ENCODE peak calls at places on chromosomes 6 and 20, in five cellular contexts. M, R, C, B and V are unnamed samples.

GRCh38 chr20:62737971-62738881 is 29.6 kb downstream of the NTSR1 start:
- DNase-seq in C (no peak), R (no peak), M (no peak), B (no peak), V (no peak)

GRCh38 chr20:41428285-41428684 is 61.7 kb upstream of the EMILIN3 start:
- DNase-seq in C (peak; percentile 28), R (no peak), B (no peak), M (peak; percentile 46), V (peak; percentile 89)

GRCh38 chr6:154653853-154654252 is 79.4 kb upstream of the SCAF8 start:
- DNase-seq in B (no peak), C (peak; percentile 53), M (peak; percentile 73), R (no peak), V (peak; percentile 80)

GRCh38 chr6:74735304-74735703 is 470.5 kb downstream of the COL12A1 start:
- DNase-seq in M (peak; percentile 89), C (no peak), B (no peak), R (no peak), V (peak; percentile 77)

GRCh38 chr6:170448317-170448716 is 104.8 kb downstream of the PSMB1 start:
- DNase-seq in R (no peak), B (no peak), C (no peak), M (no peak), V (no peak)

GRCh38 chr20:53984354-53984753 is 86.0 kb downstream of the BCAS1 start:
- DNase-seq in R (no peak), M (no peak), C (no peak), B (no peak), V (no peak)

GRCh38 chr20:38732981-38733380 is 8.7 kb downstream of the SLC32A1 start:
- DNase-seq in M (no peak), R (no peak), C (no peak), B (no peak), V (no peak)

GRCh38 chr6:133242761-133243590 is 1.8 kb downstream of the EYA4 start:
- DNase-seq in C (no peak), R (no peak), B (no peak), M (peak; percentile 10), V (no peak)

GRCh38 chr20:9344080-9344920 is 170.1 kb upstream of the LAMP5 start:
- DNase-seq in B (no peak), M (peak; percentile 86), C (no peak), R (no peak), V (peak; percentile 80)

GRCh38 chr6:146968041-146968760 is 236.0 kb upstream of the STXBP5 start:
- DNase-seq in B (no peak), R (no peak), M (peak; percentile 86), C (peak; percentile 26), V (peak; percentile 30)

GRCh38 chr20:25574411-25574810 is 10.9 kb downstream of the NINL start:
- DNase-seq in C (no peak), B (no peak), M (peak; percentile 41), R (no peak), V (peak; percentile 54)
- TF ChIP-seq CTCF in C (peak; percentile 25), B (no peak), M (peak; percentile 57), R (no peak), V (peak; percentile 57)

DNA sequence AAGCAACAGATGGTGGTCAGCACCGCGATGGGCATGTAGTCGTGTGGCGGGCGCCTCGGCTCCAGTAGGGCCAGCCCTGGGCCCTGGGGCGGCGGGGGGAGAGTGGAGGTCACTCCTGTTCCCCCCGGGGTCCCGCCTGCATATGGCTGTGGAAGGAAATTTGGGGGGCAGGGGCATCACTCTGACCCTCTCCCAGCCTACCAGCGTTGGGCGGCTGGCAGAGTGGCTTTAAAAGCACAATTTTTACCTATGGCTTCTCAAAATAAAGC is 2.2 kb downstream of the PRRT1 start:
- DNase-seq in R (no peak), C (no peak), B (no peak), M (no peak), V (no peak)
- H3K4me3 ChIP-seq in R (no peak overlapping the region), C (no peak overlapping the region), B (no peak overlapping the region), M (no peak overlapping the region), V (no peak overlapping the region)

DNA sequence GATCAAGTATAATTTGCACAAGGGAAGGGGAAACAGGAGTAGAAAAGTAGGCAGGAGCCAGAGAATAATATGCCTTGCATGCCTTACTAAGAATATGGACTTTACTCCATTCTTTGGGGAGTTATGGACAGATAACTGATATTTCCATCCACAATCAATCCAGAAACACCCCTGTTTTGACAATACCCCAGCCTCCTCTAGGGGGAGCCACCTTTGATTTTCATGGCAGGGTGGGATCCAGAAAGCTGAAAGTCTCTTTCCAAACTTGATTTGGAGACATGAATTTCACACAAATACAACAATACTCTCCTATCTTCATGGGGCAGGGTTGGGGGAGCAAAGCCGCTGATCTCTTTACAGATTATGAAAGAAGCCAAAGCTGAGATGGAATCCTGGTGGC is 404.1 kb downstream of the FOXA2 start:
- DNase-seq in R (no peak), B (peak; percentile 1), C (no peak), M (no peak), V (no peak)
- TF ChIP-seq CTCF in R (no peak), B (peak; percentile 77), C (peak; percentile 37), M (no peak), V (no peak)

GRCh38 chr20:34213213-34213612 is 28.0 kb upstream of the ASIP start:
- DNase-seq in C (no peak), M (no peak), B (no peak), R (no peak), V (no peak)

GRCh38 chr20:34220581-34220980 is 20.6 kb upstream of the ASIP start:
- DNase-seq in R (no peak), C (no peak), B (no peak), M (peak; percentile 62), V (peak; percentile 5)

GRCh38 chr20:34215711-34216381 is 25.4 kb upstream of the ASIP start:
- DNase-seq in R (peak; percentile 79), C (no peak), B (no peak), M (peak; percentile 59), V (peak; percentile 73)

GRCh38 chr20:34211591-34211990 is 29.6 kb upstream of the ASIP start:
- DNase-seq in B (peak; percentile 33), C (no peak), M (no peak), R (no peak), V (no peak)

GRCh38 chr20:34216382-34216742 is 24.9 kb upstream of the ASIP start:
- DNase-seq in M (no peak), R (no peak), B (no peak), C (no peak), V (no peak)
- H3K4me3 ChIP-seq in M (peak overlapping the region; percentile 50), R (peak overlapping the region; percentile 64), B (no peak overlapping the region), C (no peak overlapping the region), V (peak overlapping the region; percentile 67)

DNA sequence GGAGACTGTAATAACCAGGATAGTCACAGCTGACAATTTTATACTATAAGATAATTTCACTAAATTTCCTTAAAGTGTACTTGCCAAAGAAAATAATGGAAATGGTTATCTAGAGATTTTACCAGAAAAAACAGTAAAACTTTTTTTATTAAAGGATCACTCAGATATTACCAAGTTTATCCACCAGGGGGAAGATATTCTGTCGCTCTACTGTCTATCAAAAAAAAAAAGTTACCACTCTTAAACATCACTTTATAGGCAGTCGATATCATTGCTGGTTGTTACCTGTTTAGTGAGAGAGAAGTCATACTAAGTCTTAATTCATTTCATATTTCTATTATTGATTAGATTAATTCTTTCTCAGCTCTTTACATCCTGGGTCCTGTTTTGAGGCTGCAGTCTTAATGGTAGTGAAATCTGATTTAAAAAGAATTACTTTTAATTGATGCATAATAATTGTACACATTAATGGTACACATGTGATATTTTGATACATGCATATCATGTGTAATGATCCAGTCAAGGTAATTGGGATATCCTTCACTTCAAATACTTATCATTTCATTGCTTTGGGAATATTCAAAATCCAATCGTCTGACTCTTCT is 18.9 kb downstream of the L3MBTL3 start:
- DNase-seq in C (no peak), M (peak; percentile 13), B (peak; percentile 18), R (no peak), V (no peak)
- TF ChIP-seq CTCF in C (no peak), M (peak; percentile 45), B (peak; percentile 83), R (no peak), V (peak; percentile 58)

DNA sequence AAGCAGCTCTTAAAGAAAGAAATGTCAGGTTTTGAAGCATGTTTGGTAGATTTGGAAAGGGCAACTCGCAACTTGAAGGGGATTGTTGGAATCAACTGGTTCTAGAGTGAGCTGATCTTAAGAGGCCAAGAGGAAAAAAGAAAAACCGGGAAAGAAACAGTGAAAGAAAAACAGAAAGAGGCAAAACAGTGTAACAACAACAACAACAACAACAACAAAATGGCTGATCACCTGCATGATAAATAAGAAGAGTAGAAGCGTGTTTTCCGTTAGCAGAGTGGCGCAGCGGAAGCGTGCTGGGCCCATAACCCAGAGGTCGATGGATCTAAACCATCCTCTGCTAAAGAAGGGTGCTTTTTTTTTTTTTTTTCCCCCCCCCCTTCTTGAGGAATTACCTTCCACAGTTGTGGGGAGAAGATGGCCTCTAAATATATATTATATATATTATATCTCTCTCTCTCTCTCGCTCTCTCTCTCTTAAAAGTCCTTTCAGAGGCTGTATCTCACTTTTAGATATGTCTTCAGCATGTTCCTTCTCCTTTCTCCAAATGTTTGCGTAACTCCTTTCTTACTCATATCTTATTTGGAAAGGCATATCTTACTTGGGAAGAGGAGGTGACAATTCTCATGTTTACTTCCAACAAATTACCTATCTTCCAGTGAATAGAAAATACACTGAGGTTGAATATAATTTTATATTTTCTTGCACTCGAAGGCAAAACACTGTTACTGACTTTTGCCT is 134.4 kb downstream of the OR2B2 start:
- DNase-seq in R (no peak), C (no peak), B (no peak), M (peak; percentile 17), V (peak; percentile 6)
- H3K4me3 ChIP-seq in R (no peak overlapping the region), C (no peak overlapping the region), B (no peak overlapping the region), M (peak overlapping the region; percentile 13), V (peak overlapping the region; percentile 39)